ENCODE peak calls at places on chromosomes 11 and 22, in six cellular contexts. One of them, this sample, is unnamed.

GRCh38 chr11:2290351-2290841 is 11.3 kb downstream of the C11orf21 start:
- DNase-seq in IMR-90: no peak
- DNase-seq in K562: no peak
- DNase-seq in HepG2: no peak
- DNase-seq in A549: no peak
- DNase-seq in GM12878: no peak
- DNase-seq in this sample: no peak

GRCh38 chr11:57331720-57332119 is 4.0 kb downstream of the SSRP1 start:
- DNase-seq in IMR-90: no peak
- DNase-seq in K562: no peak
- DNase-seq in HepG2: no peak
- DNase-seq in A549: no peak
- DNase-seq in GM12878: no peak
- DNase-seq in this sample: no peak

GRCh38 chr22:46653596-46653995 is 33.4 kb downstream of the GRAMD4 start:
- DNase-seq in IMR-90: no peak
- DNase-seq in K562: no peak
- DNase-seq in HepG2: no peak
- DNase-seq in A549: no peak
- DNase-seq in GM12878: peak; percentile 31
- DNase-seq in this sample: no peak

GRCh38 chr11:86440305-86440716 is 65.6 kb downstream of the CCDC81 start:
- DNase-seq in IMR-90: peak; percentile 55
- DNase-seq in K562: no peak
- DNase-seq in HepG2: no peak
- DNase-seq in A549: no peak
- DNase-seq in GM12878: no peak
- DNase-seq in this sample: no peak

GRCh38 chr11:11476499-11476898 is 123.4 kb upstream of the CSNK2A3 start:
- DNase-seq in IMR-90: no peak
- DNase-seq in K562: no peak
- DNase-seq in HepG2: no peak
- DNase-seq in A549: no peak
- DNase-seq in GM12878: no peak
- DNase-seq in this sample: no peak

GRCh38 chr11:115453158-115453557 is 51.1 kb downstream of the CADM1 start:
- DNase-seq in IMR-90: no peak
- DNase-seq in K562: no peak
- DNase-seq in HepG2: no peak
- DNase-seq in A549: no peak
- DNase-seq in GM12878: no peak
- DNase-seq in this sample: no peak

GRCh38 chr22:43526117-43526655 is 114.4 kb downstream of the MPPED1 start:
- DNase-seq in IMR-90: no peak
- DNase-seq in K562: no peak
- DNase-seq in HepG2: no peak
- DNase-seq in A549: no peak
- DNase-seq in GM12878: no peak
- DNase-seq in this sample: no peak

GRCh38 chr22:24066260-24066659 is 55.2 kb downstream of the CABIN1 start:
- DNase-seq in IMR-90: no peak
- DNase-seq in K562: no peak
- DNase-seq in HepG2: no peak
- DNase-seq in A549: no peak
- DNase-seq in GM12878: no peak
- DNase-seq in this sample: no peak

GRCh38 chr11:36231300-36231699 is 57.9 kb downstream of the COMMD9 start:
- DNase-seq in IMR-90: peak; percentile 66
- DNase-seq in K562: no peak
- DNase-seq in HepG2: no peak
- DNase-seq in A549: no peak
- DNase-seq in GM12878: no peak
- DNase-seq in this sample: peak; percentile 74

GRCh38 chr22:26835023-26835422 is 177.6 kb downstream of the MIAT start:
- DNase-seq in IMR-90: no peak
- DNase-seq in K562: no peak
- DNase-seq in HepG2: no peak
- DNase-seq in A549: no peak
- DNase-seq in GM12878: no peak
- DNase-seq in this sample: no peak

GRCh38 chr22:40506762-40507161 is 129.8 kb downstream of the MRTFA start:
- DNase-seq in IMR-90: no peak
- DNase-seq in K562: no peak
- DNase-seq in HepG2: no peak
- DNase-seq in A549: no peak
- DNase-seq in GM12878: no peak
- DNase-seq in this sample: no peak

GRCh38 chr11:133956650-133957633 is at the start of gene IGSF9B:
- DNase-seq in IMR-90: peak; percentile 45
- DNase-seq in K562: peak; percentile 46
- DNase-seq in HepG2: no peak
- DNase-seq in A549: peak; percentile 92
- DNase-seq in GM12878: peak; percentile 49
- DNase-seq in this sample: peak; percentile 98

GRCh38 chr22:20429254-20430100 is 8.1 kb downstream of the SCARF2 start:
- DNase-seq in IMR-90: no peak
- DNase-seq in K562: peak; percentile 100
- DNase-seq in HepG2: no peak
- DNase-seq in A549: no peak
- DNase-seq in GM12878: no peak
- DNase-seq in this sample: peak; percentile 74

GRCh38 chr11:120182790-120183491 is 27.9 kb upstream of the OAF start:
- DNase-seq in IMR-90: no peak
- DNase-seq in K562: peak; percentile 42
- DNase-seq in HepG2: peak; percentile 73
- DNase-seq in A549: no peak
- DNase-seq in GM12878: no peak
- DNase-seq in this sample: no peak

GRCh38 chr22:22901578-22902218 is 14.1 kb downstream of the IGLL5 start:
- DNase-seq in IMR-90: no peak
- DNase-seq in K562: peak; percentile 60
- DNase-seq in HepG2: no peak
- DNase-seq in A549: no peak
- DNase-seq in GM12878: peak; percentile 65
- DNase-seq in this sample: no peak

GRCh38 chr11:18987454-18988231 is 48.4 kb upstream of the MRGPRX1 start:
- DNase-seq in IMR-90: peak; percentile 43
- DNase-seq in K562: no peak
- DNase-seq in HepG2: no peak
- DNase-seq in A549: no peak
- DNase-seq in GM12878: no peak
- DNase-seq in this sample: no peak

GRCh38 chr11:63641727-63642126 is 27.5 kb upstream of the PLAAT3 start:
- DNase-seq in IMR-90: peak; percentile 10
- DNase-seq in K562: no peak
- DNase-seq in HepG2: no peak
- DNase-seq in A549: no peak
- DNase-seq in GM12878: no peak
- DNase-seq in this sample: no peak

GRCh38 chr11:19079643-19080440 is 19.3 kb upstream of the MRGPRX2 start:
- DNase-seq in IMR-90: peak; percentile 68
- DNase-seq in K562: no peak
- DNase-seq in HepG2: no peak
- DNase-seq in A549: no peak
- DNase-seq in GM12878: no peak
- DNase-seq in this sample: no peak

GRCh38 chr11:35223429-35223828 is 84.5 kb downstream of the CD44 start:
- DNase-seq in IMR-90: peak; percentile 62
- DNase-seq in K562: no peak
- DNase-seq in HepG2: no peak
- DNase-seq in A549: no peak
- DNase-seq in GM12878: no peak
- DNase-seq in this sample: peak; percentile 81

GRCh38 chr22:20019661-20020532 is 1.0 kb upstream of the TANGO2 start:
- DNase-seq in IMR-90: no peak
- DNase-seq in K562: no peak
- DNase-seq in HepG2: no peak
- DNase-seq in A549: no peak
- DNase-seq in GM12878: no peak
- DNase-seq in this sample: no peak

GRCh38 chr11:118623291-118623655 is 15.9 kb downstream of the PHLDB1 start:
- DNase-seq in IMR-90: peak; percentile 54
- DNase-seq in K562: no peak
- DNase-seq in HepG2: peak; percentile 46
- DNase-seq in A549: no peak
- DNase-seq in GM12878: no peak
- DNase-seq in this sample: peak; percentile 78

GRCh38 chr11:96054870-96055705 is 131.2 kb upstream of the MTMR2 start:
- DNase-seq in IMR-90: peak; percentile 64
- DNase-seq in K562: peak; percentile 29
- DNase-seq in HepG2: peak; percentile 44
- DNase-seq in A549: peak; percentile 7
- DNase-seq in GM12878: no peak
- DNase-seq in this sample: peak; percentile 38

GRCh38 chr11:125505518-125505917 is 9.5 kb upstream of the FEZ1 start:
- DNase-seq in IMR-90: no peak
- DNase-seq in K562: no peak
- DNase-seq in HepG2: no peak
- DNase-seq in A549: no peak
- DNase-seq in GM12878: no peak
- DNase-seq in this sample: no peak

GRCh38 chr11:121575963-121576290 is 123.2 kb upstream of the SORL1-AS1 start:
- DNase-seq in IMR-90: no peak
- DNase-seq in K562: no peak
- DNase-seq in HepG2: no peak
- DNase-seq in A549: no peak
- DNase-seq in GM12878: no peak
- DNase-seq in this sample: no peak

GRCh38 chr11:121571466-121571865 is 118.7 kb upstream of the SORL1-AS1 start:
- DNase-seq in IMR-90: no peak
- DNase-seq in K562: no peak
- DNase-seq in HepG2: no peak
- DNase-seq in A549: no peak
- DNase-seq in GM12878: no peak
- DNase-seq in this sample: no peak

GRCh38 chr11:121570453-121570852 is 117.7 kb upstream of the SORL1-AS1 start:
- DNase-seq in IMR-90: no peak
- DNase-seq in K562: no peak
- DNase-seq in HepG2: no peak
- DNase-seq in A549: no peak
- DNase-seq in GM12878: no peak
- DNase-seq in this sample: no peak

GRCh38 chr11:121575250-121575962 is 122.6 kb upstream of the SORL1-AS1 start:
- DNase-seq in IMR-90: peak; percentile 81
- DNase-seq in K562: no peak
- DNase-seq in HepG2: no peak
- DNase-seq in A549: no peak
- DNase-seq in GM12878: peak; percentile 74
- DNase-seq in this sample: no peak

DNA sequence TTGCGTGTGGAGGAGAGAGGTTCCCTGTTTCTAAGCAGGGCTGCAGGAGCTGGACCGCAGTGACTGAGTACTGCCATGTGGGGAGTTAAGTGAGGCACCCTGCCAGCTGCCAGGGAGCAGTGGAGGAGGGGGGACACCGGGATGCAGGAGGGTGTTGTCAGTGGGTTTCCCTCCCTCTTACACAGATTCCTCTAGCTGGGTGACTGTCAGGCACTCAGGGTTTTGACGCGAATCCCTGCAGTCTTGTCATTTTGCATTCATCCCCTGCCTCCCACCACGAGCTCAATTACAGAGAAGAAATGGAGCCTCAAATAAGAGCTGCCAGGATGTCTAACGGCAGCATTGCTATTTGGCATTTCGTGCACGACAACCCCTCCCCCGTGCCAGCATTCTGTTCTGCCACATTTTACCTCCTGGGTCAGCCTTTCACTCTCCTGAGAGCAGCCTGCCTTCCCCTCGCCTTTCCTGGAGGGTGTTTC is 119.9 kb upstream of the SORL1-AS1 start:
- DNase-seq in IMR-90: no peak
- DNase-seq in K562: no peak
- DNase-seq in HepG2: no peak
- DNase-seq in A549: no peak
- DNase-seq in GM12878: no peak
- DNase-seq in this sample: peak; percentile 35
- TF ChIP-seq SMC3 in IMR-90: no peak
- TF ChIP-seq SMC3 in K562: no peak
- TF ChIP-seq SMC3 in HepG2: no peak
- TF ChIP-seq SMC3 in A549: no peak
- TF ChIP-seq SMC3 in GM12878: no peak
- TF ChIP-seq SMC3 in this sample: no peak

GRCh38 chr11:70205766-70206165 is 2.7 kb downstream of the FADD start:
- DNase-seq in IMR-90: no peak
- DNase-seq in K562: no peak
- DNase-seq in HepG2: no peak
- DNase-seq in A549: no peak
- DNase-seq in GM12878: no peak
- DNase-seq in this sample: no peak
- TF ChIP-seq SMC3 in IMR-90: no peak
- TF ChIP-seq SMC3 in K562: no peak
- TF ChIP-seq SMC3 in HepG2: no peak
- TF ChIP-seq SMC3 in A549: no peak
- TF ChIP-seq SMC3 in GM12878: no peak
- TF ChIP-seq SMC3 in this sample: no peak

DNA sequence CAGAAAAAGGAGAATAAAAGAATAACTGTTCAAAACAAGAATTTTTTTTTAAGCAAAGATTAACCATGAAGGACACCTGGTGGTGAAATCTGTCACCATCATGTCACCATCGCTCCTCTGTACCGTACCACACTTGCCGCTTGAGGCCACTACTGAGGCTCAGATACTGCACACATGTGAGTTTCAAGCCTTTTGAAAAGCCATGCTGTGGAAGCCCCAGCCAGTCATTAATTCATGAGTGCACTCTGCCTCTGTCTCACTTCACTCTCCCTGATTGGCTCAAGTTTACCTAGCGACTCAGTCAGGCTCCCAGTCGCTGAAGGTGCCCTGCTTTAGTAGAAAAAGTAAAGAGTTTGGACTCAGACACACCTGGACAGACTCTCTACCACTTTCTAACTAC is 6.6 kb upstream of the MS4A12 start:
- DNase-seq in IMR-90: no peak
- DNase-seq in K562: peak; percentile 64
- DNase-seq in HepG2: peak; percentile 54
- DNase-seq in A549: peak; percentile 21
- DNase-seq in GM12878: peak; percentile 86
- DNase-seq in this sample: peak; percentile 39
- TF ChIP-seq SMC3 in IMR-90: no peak
- TF ChIP-seq SMC3 in K562: peak; percentile 41
- TF ChIP-seq SMC3 in HepG2: peak; percentile 40
- TF ChIP-seq SMC3 in A549: no peak
- TF ChIP-seq SMC3 in GM12878: peak; percentile 99
- TF ChIP-seq SMC3 in this sample: no peak

DNA sequence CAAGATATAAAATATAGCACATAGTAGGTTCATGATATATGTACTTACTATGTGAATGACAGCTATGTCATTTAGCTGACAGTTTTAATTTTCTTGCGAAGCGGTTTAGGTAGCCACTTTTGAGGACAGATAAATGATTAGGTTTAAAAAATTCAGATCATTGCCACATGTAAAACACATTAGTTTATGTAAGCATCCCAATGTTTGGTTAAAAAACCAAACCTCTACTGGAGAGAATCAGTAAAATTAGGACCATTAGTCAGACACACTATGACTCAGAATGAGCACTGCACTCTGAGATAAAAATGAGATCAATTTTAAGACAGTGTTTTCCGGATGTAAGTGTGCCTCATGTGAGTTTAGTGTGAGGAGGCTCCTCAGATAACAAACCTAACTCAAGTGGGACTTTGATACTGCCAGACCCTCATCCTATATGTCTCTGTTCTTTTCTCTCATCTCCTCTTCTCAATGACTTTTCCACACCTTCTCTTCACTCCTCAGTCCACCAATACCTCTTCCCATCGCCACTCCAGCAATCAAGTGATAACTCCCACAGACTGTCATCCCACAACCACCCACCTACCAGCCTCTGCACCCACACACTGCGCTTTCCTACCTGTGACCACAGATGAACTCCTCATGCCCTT is 6.8 kb upstream of the OR2AT4 start:
- DNase-seq in IMR-90: peak; percentile 86
- DNase-seq in K562: peak; percentile 32
- DNase-seq in HepG2: no peak
- DNase-seq in A549: no peak
- DNase-seq in GM12878: peak; percentile 50
- DNase-seq in this sample: no peak
- TF ChIP-seq SMC3 in IMR-90: no peak
- TF ChIP-seq SMC3 in K562: no peak
- TF ChIP-seq SMC3 in HepG2: no peak
- TF ChIP-seq SMC3 in A549: no peak
- TF ChIP-seq SMC3 in GM12878: no peak
- TF ChIP-seq SMC3 in this sample: no peak

This sample was measured in SK-N-SH.